ENCODE peak calls at places on chromosomes 5 and 9, in ten cellular contexts. U is upper lobe of right lung; K is lung; Z is heart left ventricle; F is fibroblast of pulmonary artery; G is brain microvascular endothelial cell; L is A673; S is right atrium auricular region; E is CD8-positive, alpha-beta T cell; W is choroid plexus epithelial cell. H is an unnamed sample.

GRCh38 chr5:148993283-148993936 is 69.5 kb downstream of the SH3TC2 start:
- DNase-seq in U (no peak), K (no peak), Z (no peak), F (no peak), G (no peak), L (no peak), S (no peak), E (no peak), W (no peak), H (no peak)

GRCh38 chr9:124078641-124079040 is 67.1 kb downstream of the LHX2 start:
- DNase-seq in U (peak), K (no peak), Z (no peak), F (peak), G (no peak), L (no peak), S (no peak), E (no peak), W (peak), H (peak)

GRCh38 chr5:98110270-98110669 is 663.2 kb upstream of the RGMB start:
- DNase-seq in U (no peak), K (no peak), Z (no peak), F (peak), G (peak), L (peak), S (no peak), E (no peak), W (peak), H (peak)

GRCh38 chr5:132768485-132768868 is 8.6 kb downstream of the SEPTIN8 start:
- DNase-seq in U (no peak), K (no peak), Z (no peak), F (no peak), G (no peak), L (no peak), S (no peak), E (no peak), W (no peak), H (no peak)

GRCh38 chr5:123209163-123210013 is 120.3 kb downstream of the PRDM6 start:
- DNase-seq in U (no peak), K (no peak), Z (no peak), F (peak), G (peak), L (peak), S (no peak), E (no peak), W (peak), H (peak)

GRCh38 chr9:259405-260404 is 45.0 kb downstream of the DOCK8 start:
- DNase-seq in U (no peak), K (no peak), Z (no peak), F (no peak), G (no peak), L (no peak), S (no peak), E (no peak), W (no peak), H (no peak)

GRCh38 chr5:172561151-172561550 is 79.9 kb upstream of the NEURL1B start:
- DNase-seq in U (no peak), K (no peak), Z (no peak), F (peak), G (no peak), L (no peak), S (no peak), E (no peak), W (peak), H (no peak)

GRCh38 chr5:149561848-149562247 is 10.6 kb upstream of the CSNK1A1 start:
- DNase-seq in U (no peak), K (no peak), Z (no peak), F (peak), G (peak), L (peak), S (no peak), E (no peak), W (peak), H (peak)

GRCh38 chr9:6610073-6610472 is 35.5 kb downstream of the GLDC start:
- DNase-seq in U (no peak), K (no peak), Z (no peak), F (no peak), G (no peak), L (no peak), S (no peak), E (no peak), W (no peak), H (no peak)

GRCh38 chr5:161410640-161411039 is 135.9 kb downstream of the GABRB2 start:
- DNase-seq in U (no peak), K (no peak), Z (no peak), F (no peak), G (no peak), L (no peak), S (no peak), E (no peak), W (no peak), H (no peak)

GRCh38 chr9:136275655-136276429 is 28.1 kb downstream of the CCDC187 start:
- DNase-seq in U (no peak), K (no peak), Z (no peak), F (no peak), G (no peak), L (no peak), S (no peak), E (no peak), W (no peak), H (no peak)

GRCh38 chr9:116565986-116566385 is 121.1 kb upstream of the TRIM32 start:
- DNase-seq in U (no peak), K (no peak), Z (no peak), F (no peak), G (no peak), L (no peak), S (no peak), E (no peak), W (no peak), H (no peak)

GRCh38 chr9:1098551-1098950 is 48.4 kb downstream of the DMRT2 start:
- DNase-seq in U (no peak), K (no peak), Z (no peak), F (no peak), G (no peak), L (no peak), S (no peak), E (no peak), W (no peak), H (no peak)

GRCh38 chr9:18274693-18275092 is 199.3 kb upstream of the ADAMTSL1 start:
- DNase-seq in U (no peak), K (no peak), Z (no peak), F (peak), G (no peak), L (peak), S (no peak), E (no peak), W (peak), H (no peak)

GRCh38 chr5:114416254-114416653 is 54.4 kb downstream of the KCNN2 start:
- DNase-seq in U (no peak), K (no peak), Z (no peak), F (no peak), G (no peak), L (no peak), S (no peak), E (no peak), W (no peak), H (no peak)

GRCh38 chr5:172497591-172498255 is 43.4 kb upstream of the SH3PXD2B start:
- DNase-seq in U (peak), K (peak), Z (peak), F (no peak), G (no peak), L (no peak), S (peak), E (peak), W (no peak), H (no peak)

GRCh38 chr9:121288874-121289553 is 21.1 kb downstream of the GSN start:
- DNase-seq in U (peak), K (no peak), Z (peak), F (peak), G (no peak), L (peak), S (peak), E (no peak), W (peak), H (no peak)

GRCh38 chr5:36596756-36597155 is 9.7 kb upstream of the SLC1A3 start:
- DNase-seq in U (no peak), K (no peak), Z (no peak), F (no peak), G (no peak), L (no peak), S (no peak), E (no peak), W (no peak), H (no peak)

GRCh38 chr5:115842952-115843351 is 1.2 kb downstream of the AP3S1 start:
- DNase-seq in U (no peak), K (no peak), Z (no peak), F (no peak), G (no peak), L (no peak), S (no peak), E (no peak), W (no peak), H (no peak)

GRCh38 chr9:133125706-133126696 is 5.0 kb upstream of the RALGDS start:
- DNase-seq in U (peak), K (no peak), Z (peak), F (peak), G (peak), L (no peak), S (no peak), E (no peak), W (peak), H (peak)

GRCh38 chr5:143029293-143029692 is 259.1 kb downstream of the ARHGAP26 start:
- DNase-seq in U (no peak), K (no peak), Z (no peak), F (no peak), G (no peak), L (no peak), S (no peak), E (no peak), W (no peak), H (no peak)

GRCh38 chr9:134624827-134625181 is 16.8 kb upstream of the COL5A1 start:
- DNase-seq in U (peak), K (no peak), Z (no peak), F (peak), G (peak), L (no peak), S (no peak), E (no peak), W (peak), H (peak)

GRCh38 chr5:144352732-144353317 is 182.2 kb downstream of the KCTD16 start:
- DNase-seq in U (no peak), K (no peak), Z (no peak), F (no peak), G (no peak), L (peak), S (no peak), E (no peak), W (no peak), H (no peak)

GRCh38 chr9:18466101-18466500 is 7.9 kb upstream of the ADAMTSL1 start:
- DNase-seq in U (no peak), K (no peak), Z (no peak), F (peak), G (no peak), L (no peak), S (no peak), E (no peak), W (no peak), H (no peak)

GRCh38 chr5:131068893-131069643 is 96.0 kb downstream of the HINT1 start:
- DNase-seq in U (no peak), K (no peak), Z (no peak), F (no peak), G (no peak), L (no peak), S (no peak), E (peak), W (peak), H (no peak)

GRCh38 chr5:106880656-106881055 is 790.1 kb downstream of the EFNA5 start:
- DNase-seq in U (no peak), K (no peak), Z (no peak), F (no peak), G (no peak), L (no peak), S (no peak), E (no peak), W (no peak), H (no peak)

GRCh38 chr9:136326061-136326776 is 1.1 kb upstream of the GPSM1 start:
- DNase-seq in U (no peak), K (no peak), Z (no peak), F (peak), G (peak), L (no peak), S (no peak), E (no peak), W (peak), H (peak)

DNA sequence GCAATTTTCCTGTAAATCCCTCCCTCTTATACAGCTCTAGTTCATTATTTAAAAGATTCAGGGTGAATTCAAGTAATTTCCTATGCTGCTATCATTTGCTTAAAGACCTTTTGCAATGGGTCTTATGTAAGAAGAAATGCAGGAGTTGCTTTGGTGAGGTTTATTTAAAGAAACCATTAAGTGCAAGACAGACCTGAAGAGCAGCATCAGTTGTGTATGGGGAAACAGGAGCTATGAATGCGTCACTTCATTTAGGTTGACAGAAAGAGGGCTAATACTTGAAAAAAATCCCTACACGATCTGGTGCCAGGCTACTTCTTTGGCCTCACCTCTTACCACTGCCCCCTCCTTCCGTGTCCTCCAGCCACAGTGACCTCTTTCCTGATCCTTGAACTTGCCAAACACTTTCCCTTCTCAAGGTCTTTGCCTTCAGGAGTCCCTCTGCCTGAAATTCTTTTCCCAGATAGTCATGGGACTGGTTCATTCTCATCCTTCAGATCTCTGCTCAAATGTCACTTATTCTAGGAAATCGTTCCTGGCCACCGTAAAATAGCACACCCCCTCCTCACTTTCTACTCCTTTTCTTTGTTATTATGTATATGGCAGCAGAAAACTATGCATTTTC is 1.4 kb upstream of the JAK2 start:
- DNase-seq in U (no peak), K (no peak), Z (no peak), F (no peak), G (no peak), L (no peak), S (no peak), E (no peak), W (no peak), H (no peak)
- H3K4me3 ChIP-seq in U (peak), K (no peak), Z (peak), F (peak), G (peak), L (peak), S (peak), E (no peak), W (peak), H (peak)

GRCh38 chr5:56145511-56145910 is 87.6 kb downstream of the ANKRD55 start:
- DNase-seq in U (no peak), K (no peak), Z (no peak), F (no peak), G (no peak), L (no peak), S (no peak), E (no peak), W (no peak), H (no peak)
- H3K4me3 ChIP-seq in U (no peak), K (no peak), Z (no peak), F (no peak), G (no peak), L (no peak), S (no peak), E (no peak), W (no peak), H (no peak)

GRCh38 chr9:95461448-95462381 is 55.1 kb downstream of the PTCH1 start:
- DNase-seq in U (no peak), K (no peak), Z (no peak), F (no peak), G (no peak), L (no peak), S (no peak), E (no peak), W (no peak), H (no peak)
- H3K4me3 ChIP-seq in U (no peak), K (no peak), Z (peak), F (no peak), G (no peak), L (no peak), S (no peak), E (peak), W (peak), H (no peak)

GRCh38 chr5:151682240-151682639 is 4.5 kb downstream of the SPARC start:
- DNase-seq in U (no peak), K (no peak), Z (no peak), F (no peak), G (no peak), L (no peak), S (no peak), E (no peak), W (peak), H (no peak)
- H3K4me3 ChIP-seq in U (peak), K (no peak), Z (peak), F (peak), G (no peak), L (no peak), S (no peak), E (no peak), W (peak), H (no peak)

GRCh38 chr9:16571127-16571848 is 299.2 kb downstream of the BNC2 start:
- DNase-seq in U (no peak), K (no peak), Z (no peak), F (no peak), G (no peak), L (no peak), S (no peak), E (no peak), W (peak), H (peak)

GRCh38 chr9:16572005-16572727 is 298.3 kb downstream of the BNC2 start:
- DNase-seq in U (no peak), K (no peak), Z (no peak), F (no peak), G (no peak), L (no peak), S (no peak), E (no peak), W (no peak), H (no peak)

GRCh38 chr9:16575878-16576245 is 294.6 kb downstream of the BNC2 start:
- DNase-seq in U (no peak), K (no peak), Z (no peak), F (peak), G (no peak), L (no peak), S (no peak), E (no peak), W (no peak), H (no peak)

GRCh38 chr9:16579872-16580432 is 290.5 kb downstream of the BNC2 start:
- DNase-seq in U (no peak), K (no peak), Z (no peak), F (no peak), G (no peak), L (no peak), S (no peak), E (no peak), W (peak), H (no peak)

GRCh38 chr9:16575142-16575877 is 295.2 kb downstream of the BNC2 start:
- DNase-seq in U (no peak), K (no peak), Z (no peak), F (peak), G (no peak), L (no peak), S (no peak), E (no peak), W (no peak), H (peak)
- H3K4me3 ChIP-seq in U (no peak), K (no peak), Z (no peak), F (no peak), G (no peak), L (no peak), S (no peak), E (no peak), W (no peak), H (no peak)

DNA sequence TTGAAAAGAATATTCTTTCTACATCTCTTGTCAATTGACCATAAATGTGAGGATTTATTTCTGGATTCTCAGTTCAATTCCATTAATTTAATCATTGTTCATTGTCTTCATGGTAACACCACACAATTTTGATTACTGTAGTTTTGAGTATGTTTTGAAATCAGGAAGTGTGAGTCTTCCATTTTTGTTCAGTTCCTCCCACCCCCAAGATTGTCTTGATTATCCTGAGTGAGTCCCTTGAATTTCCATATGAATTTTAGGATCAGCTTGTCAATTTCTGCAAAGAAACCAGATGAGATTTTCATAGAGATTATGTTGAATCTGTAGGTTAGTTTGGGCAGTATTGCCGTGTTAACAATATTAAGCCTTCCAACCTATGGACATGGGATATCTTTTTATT is 9.5 kb downstream of the CYFIP2 start:
- DNase-seq in U (no peak), K (no peak), Z (no peak), F (no peak), G (no peak), L (no peak), S (no peak), E (no peak), W (no peak), H (no peak)
- H3K4me3 ChIP-seq in U (no peak), K (no peak), Z (no peak), F (no peak), G (no peak), L (no peak), S (no peak), E (no peak), W (no peak), H (no peak)

GRCh38 chr5:173862047-173862477 is 26.1 kb upstream of the CPEB4 start:
- DNase-seq in U (no peak), K (no peak), Z (no peak), F (no peak), G (no peak), L (no peak), S (no peak), E (no peak), W (no peak), H (no peak)

GRCh38 chr5:173867173-173867679 is 20.9 kb upstream of the CPEB4 start:
- DNase-seq in U (no peak), K (no peak), Z (no peak), F (no peak), G (no peak), L (no peak), S (no peak), E (no peak), W (no peak), H (no peak)

GRCh38 chr5:173866249-173867172 is 21.6 kb upstream of the CPEB4 start:
- DNase-seq in U (peak), K (peak), Z (peak), F (no peak), G (no peak), L (no peak), S (no peak), E (no peak), W (no peak), H (no peak)

GRCh38 chr5:173868096-173868879 is 19.9 kb upstream of the CPEB4 start:
- DNase-seq in U (no peak), K (no peak), Z (no peak), F (peak), G (peak), L (no peak), S (no peak), E (no peak), W (peak), H (no peak)

DNA sequence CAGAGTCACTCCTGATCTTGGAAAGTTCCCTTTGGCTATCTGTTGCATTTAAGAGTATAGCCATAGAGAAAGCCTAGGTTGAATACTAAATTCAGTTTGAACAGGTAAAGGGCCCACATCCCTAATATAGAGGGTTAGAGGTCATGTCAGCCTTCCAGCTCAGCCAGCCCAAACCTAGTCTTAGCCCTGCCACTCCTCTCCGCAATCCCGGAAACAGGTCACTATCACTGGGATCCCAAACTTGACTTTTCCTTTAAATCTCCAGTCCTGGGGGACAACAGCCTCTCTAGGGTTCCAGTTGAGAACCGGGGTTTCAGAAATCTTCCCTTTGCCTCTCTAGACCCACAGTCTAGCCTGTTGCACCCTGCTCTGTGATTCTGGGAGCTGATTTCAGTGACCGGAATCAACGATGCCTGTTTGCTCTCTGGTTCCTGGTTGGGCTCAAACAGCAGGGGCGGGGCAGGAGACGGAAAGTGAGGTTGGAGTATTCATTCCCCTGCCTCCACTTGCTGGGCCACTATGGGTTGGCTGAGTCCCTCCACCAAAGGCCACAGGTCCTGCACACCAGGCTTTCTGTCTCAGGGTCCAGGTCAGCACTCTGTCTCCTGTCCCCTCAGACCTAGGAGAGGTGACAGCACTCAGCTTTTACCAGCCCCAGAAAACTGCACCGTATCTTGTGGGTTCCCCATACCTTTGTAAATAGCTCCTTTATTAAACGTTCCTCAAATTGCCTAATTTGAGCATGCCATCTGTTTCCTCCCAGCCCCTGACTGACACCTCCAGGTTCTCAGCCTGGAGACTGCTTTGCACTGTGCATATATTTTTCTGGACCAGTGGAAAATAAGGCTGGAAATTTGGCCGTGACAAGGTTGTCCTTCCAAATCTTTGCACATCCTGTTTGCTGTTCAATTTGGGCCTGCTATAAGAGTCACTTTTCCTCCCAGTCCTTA is 23.7 kb upstream of the CPEB4 start:
- DNase-seq in U (peak), K (no peak), Z (peak), F (no peak), G (no peak), L (no peak), S (no peak), E (no peak), W (no peak), H (no peak)
- H3K4me3 ChIP-seq in U (no peak), K (no peak), Z (no peak), F (no peak), G (no peak), L (no peak), S (no peak), E (no peak), W (no peak), H (no peak)